ENCODE peak calls at places on chromosomes 5 and 9, in six cellular contexts. C is neuronal stem cell, N is IMR-90, R is H1, X is mesenchymal stem cell, S is trophoblast cell. P is an unnamed sample.

GRCh38 chr9:76758476-76758875 is 5.8 kb upstream of the PCA3 start:
- DNase-seq in X (no peak), C (no peak), R (no peak), N (no peak), S (no peak), P (no peak)

GRCh38 chr5:7317751-7318150 is 78.2 kb upstream of the ADCY2 start:
- DNase-seq in S (no peak), C (no peak), R (no peak), X (no peak), N (no peak), P (no peak)

GRCh38 chr9:133023117-133023890 is 7.5 kb upstream of the GTF3C5 start:
- DNase-seq in S (no peak), X (no peak), N (no peak), C (no peak), R (peak; percentile 57), P (peak; percentile 74)

GRCh38 chr5:138177936-138178515 is 404 bp downstream of the BRD8 start:
- DNase-seq in R (no peak), X (peak; percentile 52), C (no peak), N (peak; percentile 18), S (peak; percentile 8), P (no peak)

GRCh38 chr9:113158446-113158845 is 7.6 kb downstream of the SLC31A2 start:
- DNase-seq in X (no peak), S (no peak), R (no peak), N (no peak), C (no peak), P (no peak)

GRCh38 chr5:142772766-142773293 is 2.7 kb downstream of the ARHGAP26 start:
- DNase-seq in S (no peak), X (no peak), R (no peak), N (no peak), C (no peak), P (no peak)

GRCh38 chr5:147972441-147972840 is 66.1 kb upstream of the C5orf46 start:
- DNase-seq in N (no peak), X (no peak), S (no peak), R (no peak), C (no peak), P (no peak)

GRCh38 chr9:113822315-113822714 is 53.8 kb upstream of the ZNF618 start:
- DNase-seq in R (no peak), N (no peak), X (no peak), S (no peak), C (no peak), P (no peak)

GRCh38 chr5:178378527-178379484 is 146.2 kb upstream of the PHYKPL start:
- DNase-seq in X (peak; percentile 24), S (no peak), R (no peak), C (no peak), N (peak; percentile 8), P (no peak)

GRCh38 chr5:149172709-149173505 is 31.6 kb downstream of the ABLIM3 start:
- DNase-seq in C (no peak), S (peak; percentile 42), N (no peak), R (no peak), X (peak; percentile 63), P (no peak)

GRCh38 chr5:13708432-13708831 is 236.1 kb downstream of the DNAH5 start:
- DNase-seq in S (no peak), R (no peak), X (peak; percentile 45), N (peak; percentile 72), C (no peak), P (no peak)

GRCh38 chr9:27382989-27383388 is 86.0 kb upstream of the EQTN start:
- DNase-seq in S (peak; percentile 45), C (no peak), N (no peak), X (no peak), R (no peak), P (no peak)

GRCh38 chr9:98811051-98811650 is 3.7 kb downstream of the GALNT12 start:
- DNase-seq in S (peak; percentile 62), X (peak; percentile 42), C (no peak), N (peak; percentile 96), R (no peak), P (no peak)

GRCh38 chr9:22002038-22002437 is 7.1 kb downstream of the CDKN2B start:
- DNase-seq in X (no peak), N (no peak), C (no peak), S (no peak), R (no peak), P (no peak)

GRCh38 chr5:39192449-39193160 is 26.8 kb downstream of the FYB1 start:
- DNase-seq in X (no peak), N (no peak), S (peak; percentile 37), C (no peak), R (no peak), P (no peak)

GRCh38 chr9:107896544-107896943 is 407.0 kb upstream of the KLF4 start:
- DNase-seq in C (no peak), R (no peak), S (no peak), N (no peak), X (no peak), P (no peak)

GRCh38 chr9:125805057-125805456 is 57.9 kb downstream of the PBX3 start:
- DNase-seq in R (no peak), N (peak; percentile 81), C (no peak), X (peak; percentile 72), S (no peak), P (no peak)

DNA sequence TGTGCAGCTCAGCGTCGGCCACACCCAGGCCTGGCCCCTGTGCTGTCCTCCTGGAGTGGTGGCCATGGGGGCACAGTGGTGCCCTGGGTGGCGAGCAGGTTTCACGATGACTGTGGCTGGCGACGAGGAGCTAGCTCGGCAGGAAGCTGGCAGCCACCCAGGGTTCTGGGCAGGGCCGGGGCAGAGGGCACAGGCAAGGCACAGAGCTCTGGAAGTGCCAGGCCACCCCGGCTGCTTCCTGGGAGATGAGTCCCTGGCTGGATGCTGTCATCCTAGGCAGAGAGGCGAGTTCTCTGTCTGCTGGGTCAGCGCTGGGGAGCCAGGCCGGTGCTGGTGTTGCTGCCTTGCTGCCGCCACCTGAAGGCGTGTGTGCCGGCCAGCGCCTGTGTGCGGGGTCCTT is 51.7 kb downstream of the RXRA start:
- DNase-seq in S (no peak), N (no peak), R (no peak), X (no peak), C (no peak), P (no peak)
- H3K9ac ChIP-seq in S (no peak overlapping the region), N (no peak overlapping the region), R (no peak overlapping the region), X (no peak overlapping the region), C (peak overlapping the region; percentile 21), P (no peak overlapping the region)

GRCh38 chr9:87594218-87594617 is 96.6 kb downstream of the DAPK1 start:
- DNase-seq in S (peak; percentile 44), C (no peak), X (peak; percentile 54), N (peak; percentile 80), R (no peak), P (no peak)
- H3K27ac ChIP-seq in S (no peak overlapping the region), C (no peak overlapping the region), X (peak overlapping the region; percentile 53), N (peak overlapping the region; percentile 27), R (no peak overlapping the region), P (no peak overlapping the region)

DNA sequence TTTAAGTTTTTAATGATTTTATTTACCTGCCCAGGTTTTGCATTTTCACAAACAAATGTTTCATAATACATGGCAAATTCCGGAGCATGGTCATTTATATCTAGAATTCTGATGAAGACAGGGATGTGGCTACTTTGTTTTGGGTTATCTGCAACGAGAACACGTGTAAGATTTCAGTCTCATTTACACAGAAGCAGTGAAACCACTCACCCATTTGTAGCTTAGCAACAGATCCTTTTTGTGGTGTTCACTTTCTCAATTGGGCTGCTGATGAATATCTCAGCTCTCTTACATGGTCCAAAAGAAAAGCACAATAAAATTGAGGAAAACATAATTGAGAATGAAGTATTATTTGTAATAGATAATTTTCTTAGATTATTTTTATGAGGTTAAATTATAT is 148.6 kb downstream of the CDH9 start:
- DNase-seq in S (no peak), C (no peak), R (no peak), N (no peak), X (no peak), P (no peak)
- H3K14ac ChIP-seq in S (no peak overlapping the region), C (no peak overlapping the region), R (no peak overlapping the region), N (no peak overlapping the region), X (no peak overlapping the region), P (no peak overlapping the region)

DNA sequence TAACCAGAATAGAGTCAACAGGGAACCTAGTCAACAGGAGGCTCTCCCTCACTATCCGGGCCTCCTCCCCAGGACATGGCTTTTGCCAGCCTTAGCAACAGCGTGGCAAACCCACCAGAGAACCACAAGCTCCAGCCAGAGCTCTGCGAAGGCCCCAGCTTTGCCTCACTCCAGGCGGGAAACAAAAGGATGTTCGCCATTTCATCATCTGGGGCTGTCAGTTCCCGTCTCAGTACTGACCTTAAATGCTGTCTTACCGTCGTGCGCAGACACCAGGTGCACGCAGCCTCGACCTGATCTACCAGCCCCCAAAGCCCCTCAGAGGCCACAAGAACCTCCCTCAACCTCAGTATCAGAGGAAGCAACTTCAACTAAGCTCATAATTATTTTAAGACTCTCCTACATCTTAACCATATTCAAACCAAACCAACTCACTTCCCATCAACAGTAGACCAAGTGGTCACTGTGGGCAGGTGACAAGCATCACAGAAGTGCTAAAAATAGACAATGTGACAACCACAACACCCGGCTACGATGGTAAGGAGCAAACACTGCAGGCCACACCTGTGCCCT is 71.4 kb downstream of the SEMA4D start:
- DNase-seq in N (no peak), R (no peak), S (no peak), C (no peak), X (no peak), P (no peak)
- H3K9ac ChIP-seq in N (no peak overlapping the region), R (no peak overlapping the region), S (no peak overlapping the region), C (no peak overlapping the region), X (no peak overlapping the region), P (no peak overlapping the region)

GRCh38 chr5:1331861-1332405 is 13.0 kb downstream of the CLPTM1L start:
- DNase-seq in C (no peak), S (no peak), R (no peak), N (no peak), X (no peak), P (no peak)
- H3K27ac ChIP-seq in C (no peak overlapping the region), S (no peak overlapping the region), R (no peak overlapping the region), N (no peak overlapping the region), X (no peak overlapping the region), P (no peak overlapping the region)

DNA sequence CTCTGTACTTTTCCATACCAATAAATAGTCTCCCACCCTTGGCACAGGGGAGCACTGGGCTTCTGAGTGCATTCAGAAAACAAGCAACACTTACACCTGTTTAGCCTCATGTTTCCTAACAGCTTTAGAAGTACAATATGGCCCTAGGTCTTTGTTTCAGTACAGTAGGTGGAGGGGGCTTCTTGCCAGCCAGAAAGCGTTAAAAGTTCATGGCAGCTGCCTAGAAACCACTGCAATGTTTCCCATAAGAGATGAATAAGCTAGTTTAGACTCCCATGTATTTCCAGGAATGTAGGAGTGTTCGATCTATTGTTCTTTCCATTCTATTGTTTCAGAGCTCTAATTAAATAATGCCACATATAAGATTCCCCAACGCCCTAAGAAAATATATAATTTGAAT is 444.8 kb downstream of the ARHGEF28 start:
- DNase-seq in N (no peak), S (no peak), R (no peak), C (no peak), X (no peak), P (no peak)
- H3K14ac ChIP-seq in N (no peak overlapping the region), S (no peak overlapping the region), R (no peak overlapping the region), C (no peak overlapping the region), X (no peak overlapping the region), P (no peak overlapping the region)

GRCh38 chr9:15293727-15294405 is 13.2 kb downstream of the TTC39B start:
- DNase-seq in C (no peak), X (peak; percentile 48), N (no peak), S (no peak), R (peak; percentile 28), P (no peak)
- H3K9ac ChIP-seq in C (no peak overlapping the region), X (peak overlapping the region; percentile 93), N (no peak overlapping the region), S (no peak overlapping the region), R (no peak overlapping the region), P (no peak overlapping the region)